ENCODE peak calls at places on chromosome 14, in eight cellular contexts. One of them, this sample, is unnamed.

GRCh38 chr14:34023824-34024767 is 73.2 kb upstream of the EGLN3 start:
- DNase-seq in lung: no peak
- DNase-seq in Peyer's patch: no peak
- DNase-seq in brain microvascular endothelial cell: no peak
- DNase-seq in cardiac muscle cell: peak; percentile 12
- DNase-seq in spleen: no peak
- DNase-seq in tibial artery: no peak
- DNase-seq in HCT116: peak; percentile 2
- DNase-seq in this sample: no peak

GRCh38 chr14:84006643-84007137 is 1523.3 kb upstream of the FLRT2 start:
- DNase-seq in lung: no peak
- DNase-seq in Peyer's patch: no peak
- DNase-seq in brain microvascular endothelial cell: no peak
- DNase-seq in cardiac muscle cell: peak; percentile 25
- DNase-seq in spleen: no peak
- DNase-seq in tibial artery: no peak
- DNase-seq in HCT116: no peak
- DNase-seq in this sample: peak; percentile 50

GRCh38 chr14:104479901-104480300 is 99.7 kb upstream of the C14orf180 start:
- DNase-seq in lung: no peak
- DNase-seq in Peyer's patch: no peak
- DNase-seq in brain microvascular endothelial cell: no peak
- DNase-seq in cardiac muscle cell: no peak
- DNase-seq in spleen: no peak
- DNase-seq in tibial artery: no peak
- DNase-seq in HCT116: no peak
- DNase-seq in this sample: no peak

GRCh38 chr14:33959692-33960151 is 8.8 kb upstream of the EGLN3 start:
- DNase-seq in lung: no peak
- DNase-seq in Peyer's patch: no peak
- DNase-seq in brain microvascular endothelial cell: no peak
- DNase-seq in cardiac muscle cell: peak; percentile 40
- DNase-seq in spleen: no peak
- DNase-seq in tibial artery: no peak
- DNase-seq in HCT116: no peak
- DNase-seq in this sample: peak; percentile 78

GRCh38 chr14:23145794-23146422 is 26.9 kb upstream of the CEBPE start:
- DNase-seq in lung: no peak
- DNase-seq in Peyer's patch: no peak
- DNase-seq in brain microvascular endothelial cell: no peak
- DNase-seq in cardiac muscle cell: no peak
- DNase-seq in spleen: no peak
- DNase-seq in tibial artery: no peak
- DNase-seq in HCT116: no peak
- DNase-seq in this sample: no peak

GRCh38 chr14:104362761-104363605 is 216.6 kb upstream of the C14orf180 start:
- DNase-seq in lung: no peak
- DNase-seq in Peyer's patch: no peak
- DNase-seq in brain microvascular endothelial cell: no peak
- DNase-seq in cardiac muscle cell: no peak
- DNase-seq in spleen: no peak
- DNase-seq in tibial artery: peak; percentile 44
- DNase-seq in HCT116: no peak
- DNase-seq in this sample: peak; percentile 13

GRCh38 chr14:101361451-101362433 is 199.6 kb upstream of the DIO3 start:
- DNase-seq in lung: peak; percentile 27
- DNase-seq in Peyer's patch: no peak
- DNase-seq in brain microvascular endothelial cell: no peak
- DNase-seq in cardiac muscle cell: no peak
- DNase-seq in spleen: no peak
- DNase-seq in tibial artery: no peak
- DNase-seq in HCT116: no peak
- DNase-seq in this sample: no peak

GRCh38 chr14:81625343-81625742 is 91.7 kb upstream of the SEL1L start:
- DNase-seq in lung: no peak
- DNase-seq in Peyer's patch: no peak
- DNase-seq in brain microvascular endothelial cell: no peak
- DNase-seq in cardiac muscle cell: peak; percentile 67
- DNase-seq in spleen: no peak
- DNase-seq in tibial artery: no peak
- DNase-seq in HCT116: peak; percentile 15
- DNase-seq in this sample: no peak

GRCh38 chr14:102932484-102933248 is 10.2 kb downstream of the AMN start:
- DNase-seq in lung: no peak
- DNase-seq in Peyer's patch: no peak
- DNase-seq in brain microvascular endothelial cell: no peak
- DNase-seq in cardiac muscle cell: no peak
- DNase-seq in spleen: peak; percentile 52
- DNase-seq in tibial artery: no peak
- DNase-seq in HCT116: no peak
- DNase-seq in this sample: no peak

GRCh38 chr14:91356218-91356763 is 61.3 kb downstream of the CCDC88C start:
- DNase-seq in lung: no peak
- DNase-seq in Peyer's patch: no peak
- DNase-seq in brain microvascular endothelial cell: no peak
- DNase-seq in cardiac muscle cell: no peak
- DNase-seq in spleen: peak; percentile 79
- DNase-seq in tibial artery: no peak
- DNase-seq in HCT116: no peak
- DNase-seq in this sample: no peak

GRCh38 chr14:56741325-56741724 is 69.0 kb downstream of the OTX2 start:
- DNase-seq in lung: no peak
- DNase-seq in Peyer's patch: no peak
- DNase-seq in brain microvascular endothelial cell: no peak
- DNase-seq in cardiac muscle cell: no peak
- DNase-seq in spleen: no peak
- DNase-seq in tibial artery: no peak
- DNase-seq in HCT116: no peak
- DNase-seq in this sample: no peak

GRCh38 chr14:103055693-103056092 is 1.7 kb downstream of the CDC42BPB start:
- DNase-seq in lung: no peak
- DNase-seq in Peyer's patch: no peak
- DNase-seq in brain microvascular endothelial cell: no peak
- DNase-seq in cardiac muscle cell: no peak
- DNase-seq in spleen: no peak
- DNase-seq in tibial artery: no peak
- DNase-seq in HCT116: no peak
- DNase-seq in this sample: no peak

GRCh38 chr14:50173891-50174290 is 57.5 kb downstream of the SOS2 start:
- DNase-seq in lung: no peak
- DNase-seq in Peyer's patch: no peak
- DNase-seq in brain microvascular endothelial cell: no peak
- DNase-seq in cardiac muscle cell: no peak
- DNase-seq in spleen: no peak
- DNase-seq in tibial artery: no peak
- DNase-seq in HCT116: no peak
- DNase-seq in this sample: no peak

GRCh38 chr14:61140271-61140670 is 140.9 kb downstream of the TMEM30B start:
- DNase-seq in lung: no peak
- DNase-seq in Peyer's patch: no peak
- DNase-seq in brain microvascular endothelial cell: no peak
- DNase-seq in cardiac muscle cell: no peak
- DNase-seq in spleen: no peak
- DNase-seq in tibial artery: no peak
- DNase-seq in HCT116: no peak
- DNase-seq in this sample: no peak

GRCh38 chr14:100739306-100739705 is 12.6 kb downstream of the DLK1 start:
- DNase-seq in lung: no peak
- DNase-seq in Peyer's patch: no peak
- DNase-seq in brain microvascular endothelial cell: no peak
- DNase-seq in cardiac muscle cell: no peak
- DNase-seq in spleen: peak; percentile 42
- DNase-seq in tibial artery: peak; percentile 45
- DNase-seq in HCT116: no peak
- DNase-seq in this sample: no peak

GRCh38 chr14:50399251-50400032 is 2.8 kb upstream of the CDKL1 start:
- DNase-seq in lung: no peak
- DNase-seq in Peyer's patch: no peak
- DNase-seq in brain microvascular endothelial cell: peak; percentile 21
- DNase-seq in cardiac muscle cell: no peak
- DNase-seq in spleen: no peak
- DNase-seq in tibial artery: peak; percentile 75
- DNase-seq in HCT116: peak; percentile 4
- DNase-seq in this sample: no peak

DNA sequence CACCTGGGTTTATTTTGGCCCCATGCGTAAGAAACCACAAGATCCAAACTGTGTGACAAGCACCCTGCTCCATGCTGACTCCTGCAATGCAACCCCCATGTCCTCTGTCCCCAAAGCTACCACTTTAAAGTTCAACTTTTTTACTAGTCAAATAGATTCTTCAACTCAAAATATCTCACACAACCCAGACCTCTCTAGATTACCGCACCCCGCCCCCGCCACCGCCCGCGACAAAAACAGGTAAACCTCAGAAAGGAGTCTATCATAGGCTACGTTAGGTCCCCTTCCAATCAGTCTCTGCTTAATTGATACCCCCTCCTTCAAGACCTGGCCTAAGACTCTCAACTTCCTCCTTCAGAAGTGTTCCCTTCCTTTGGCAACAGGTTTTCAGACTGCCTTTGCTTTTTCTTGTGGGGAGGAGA is 2.2 kb downstream of the ZFP36L1 start:
- DNase-seq in lung: no peak
- DNase-seq in Peyer's patch: peak; percentile 37
- DNase-seq in brain microvascular endothelial cell: no peak
- DNase-seq in cardiac muscle cell: no peak
- DNase-seq in spleen: peak; percentile 71
- DNase-seq in tibial artery: peak; percentile 64
- DNase-seq in HCT116: no peak
- DNase-seq in this sample: peak; percentile 52
- H3K36me3 ChIP-seq in lung: peaks cover 12% of the 10 kb centered on the region
- H3K36me3 ChIP-seq in Peyer's patch: no peaks in the 10 kb centered on the region
- H3K36me3 ChIP-seq in brain microvascular endothelial cell: peaks cover 34% of the 10 kb centered on the region
- H3K36me3 ChIP-seq in cardiac muscle cell: peaks cover 43% of the 10 kb centered on the region
- H3K36me3 ChIP-seq in spleen: peaks cover 5% of the 10 kb centered on the region
- H3K36me3 ChIP-seq in tibial artery: peaks cover 54% of the 10 kb centered on the region
- H3K36me3 ChIP-seq in HCT116: peaks cover 29% of the 10 kb centered on the region
- H3K36me3 ChIP-seq in this sample: peaks cover 33% of the 10 kb centered on the region

DNA sequence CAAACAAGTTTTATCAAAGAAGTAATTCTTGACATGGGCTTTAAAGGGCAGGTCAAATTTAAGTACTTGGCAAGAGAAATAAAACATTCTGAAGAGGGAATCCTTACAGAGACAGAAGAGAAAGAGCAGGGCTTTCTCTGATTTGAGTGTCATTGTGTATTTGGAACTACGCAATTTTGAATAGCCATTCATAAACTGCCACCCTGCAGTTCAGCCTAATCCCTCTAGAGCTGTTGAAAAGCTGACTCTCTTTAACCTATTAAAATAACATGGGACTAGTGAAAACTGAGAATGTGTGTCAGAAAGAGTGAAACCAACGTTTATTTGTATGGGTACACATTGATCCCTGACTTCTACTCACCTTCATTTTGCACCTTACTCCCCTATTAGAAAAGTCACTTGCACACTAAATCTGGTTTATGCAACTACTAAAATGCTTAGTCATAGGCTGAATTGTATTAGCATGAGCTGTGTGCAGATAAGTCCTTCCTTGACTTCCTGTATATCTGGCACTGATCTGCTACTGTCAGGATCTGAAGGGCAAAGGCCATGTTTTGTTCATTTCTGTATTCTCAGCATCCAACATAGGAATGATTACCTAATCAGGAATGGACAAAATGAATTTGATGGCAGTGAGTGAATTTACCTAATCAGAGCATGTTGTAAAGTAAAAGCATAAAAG is 458.9 kb downstream of the NOVA1 start:
- DNase-seq in lung: no peak
- DNase-seq in Peyer's patch: no peak
- DNase-seq in brain microvascular endothelial cell: peak; percentile 6
- DNase-seq in cardiac muscle cell: no peak
- DNase-seq in spleen: no peak
- DNase-seq in tibial artery: no peak
- DNase-seq in HCT116: no peak
- DNase-seq in this sample: no peak
- TF ChIP-seq CTCF in lung: no peak
- TF ChIP-seq CTCF in Peyer's patch: no peak
- TF ChIP-seq CTCF in brain microvascular endothelial cell: no peak
- TF ChIP-seq CTCF in cardiac muscle cell: peak; percentile 5
- TF ChIP-seq CTCF in spleen: no peak
- TF ChIP-seq CTCF in tibial artery: no peak
- TF ChIP-seq CTCF in HCT116: no peak
- TF ChIP-seq CTCF in this sample: no peak

GRCh38 chr14:24409956-24410355 is 11.2 kb downstream of the NYNRIN start:
- DNase-seq in lung: no peak
- DNase-seq in Peyer's patch: no peak
- DNase-seq in brain microvascular endothelial cell: no peak
- DNase-seq in cardiac muscle cell: no peak
- DNase-seq in spleen: no peak
- DNase-seq in tibial artery: no peak
- DNase-seq in HCT116: no peak
- DNase-seq in this sample: no peak

GRCh38 chr14:24407608-24408325 is 9.0 kb downstream of the NYNRIN start:
- DNase-seq in lung: no peak
- DNase-seq in Peyer's patch: no peak
- DNase-seq in brain microvascular endothelial cell: no peak
- DNase-seq in cardiac muscle cell: no peak
- DNase-seq in spleen: no peak
- DNase-seq in tibial artery: no peak
- DNase-seq in HCT116: no peak
- DNase-seq in this sample: no peak

GRCh38 chr14:24406416-24406815 is 7.6 kb downstream of the NYNRIN start:
- DNase-seq in lung: no peak
- DNase-seq in Peyer's patch: no peak
- DNase-seq in brain microvascular endothelial cell: no peak
- DNase-seq in cardiac muscle cell: no peak
- DNase-seq in spleen: no peak
- DNase-seq in tibial artery: no peak
- DNase-seq in HCT116: no peak
- DNase-seq in this sample: no peak

GRCh38 chr14:24409217-24409616 is 10.4 kb downstream of the NYNRIN start:
- DNase-seq in lung: no peak
- DNase-seq in Peyer's patch: no peak
- DNase-seq in brain microvascular endothelial cell: no peak
- DNase-seq in cardiac muscle cell: no peak
- DNase-seq in spleen: no peak
- DNase-seq in tibial artery: no peak
- DNase-seq in HCT116: no peak
- DNase-seq in this sample: no peak

GRCh38 chr14:24408764-24409163 is 10.0 kb downstream of the NYNRIN start:
- DNase-seq in lung: no peak
- DNase-seq in Peyer's patch: no peak
- DNase-seq in brain microvascular endothelial cell: no peak
- DNase-seq in cardiac muscle cell: no peak
- DNase-seq in spleen: no peak
- DNase-seq in tibial artery: no peak
- DNase-seq in HCT116: no peak
- DNase-seq in this sample: no peak
- H3K36me3 ChIP-seq in lung: no peaks in the 10 kb centered on the region
- H3K36me3 ChIP-seq in Peyer's patch: no peaks in the 10 kb centered on the region
- H3K36me3 ChIP-seq in brain microvascular endothelial cell: peaks cover 4% of the 10 kb centered on the region
- H3K36me3 ChIP-seq in cardiac muscle cell: peaks cover 7% of the 10 kb centered on the region
- H3K36me3 ChIP-seq in spleen: no peaks in the 10 kb centered on the region
- H3K36me3 ChIP-seq in tibial artery: peaks cover 35% of the 10 kb centered on the region
- H3K36me3 ChIP-seq in HCT116: no peaks in the 10 kb centered on the region
- H3K36me3 ChIP-seq in this sample: no peaks in the 10 kb centered on the region

DNA sequence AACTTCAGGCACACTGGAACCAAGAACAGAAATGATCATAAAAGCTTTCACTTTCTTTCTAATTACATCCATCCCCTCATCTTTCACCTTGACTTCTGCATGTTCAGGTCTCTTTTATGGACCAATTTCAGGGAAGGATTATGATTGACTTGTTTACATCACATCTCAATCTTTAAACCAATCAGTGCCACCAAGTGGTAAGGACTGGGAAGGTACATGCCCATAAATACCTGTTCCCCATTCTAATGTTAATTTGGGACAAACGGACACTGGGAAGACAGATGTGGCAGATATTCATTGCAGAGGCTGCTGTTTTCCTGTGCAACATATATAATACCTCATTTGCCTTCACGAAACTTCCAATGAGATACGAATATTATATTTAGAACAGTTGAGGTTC is 978.1 kb downstream of the GALC start:
- DNase-seq in lung: no peak
- DNase-seq in Peyer's patch: no peak
- DNase-seq in brain microvascular endothelial cell: no peak
- DNase-seq in cardiac muscle cell: no peak
- DNase-seq in spleen: no peak
- DNase-seq in tibial artery: no peak
- DNase-seq in HCT116: no peak
- DNase-seq in this sample: no peak
- TF ChIP-seq CTCF in lung: no peak
- TF ChIP-seq CTCF in Peyer's patch: no peak
- TF ChIP-seq CTCF in brain microvascular endothelial cell: no peak
- TF ChIP-seq CTCF in cardiac muscle cell: no peak
- TF ChIP-seq CTCF in spleen: no peak
- TF ChIP-seq CTCF in tibial artery: no peak
- TF ChIP-seq CTCF in HCT116: no peak
- TF ChIP-seq CTCF in this sample: peak; percentile 62

This sample was measured in endodermal cell.